ENCODE peak calls at places on chromosomes 3 and 15, in seven cellular contexts. D is mesendoderm, F is IMR-90, K is mesenchymal stem cell, H is neuronal stem cell, I is H1, Z is trophoblast cell. J is an unnamed sample.

GRCh38 chr3:111915905-111916304 is 56.8 kb downstream of the PHLDB2 start:
- DNase-seq in I (no peak), K (no peak), H (no peak), D (peak), Z (peak), F (no peak), J (no peak)

GRCh38 chr3:71726106-71726505 is 904 bp upstream of the EIF4E3 start:
- DNase-seq in I (no peak), H (no peak), Z (peak), D (no peak), K (no peak), F (no peak), J (no peak)

GRCh38 chr3:69426905-69427304 is 41.0 kb upstream of the FRMD4B start:
- DNase-seq in Z (no peak), I (no peak), F (no peak), H (no peak), K (no peak), D (no peak), J (no peak)

GRCh38 chr15:22968356-22968755 is 11.8 kb downstream of the CYFIP1 start:
- DNase-seq in K (peak), Z (no peak), H (no peak), I (no peak), D (no peak), F (peak), J (no peak)

GRCh38 chr3:33167284-33167683 is 51.3 kb downstream of the SUSD5 start:
- DNase-seq in D (no peak), H (no peak), K (no peak), F (no peak), Z (no peak), I (no peak), J (no peak)

GRCh38 chr3:153599685-153600084 is 437.7 kb downstream of the RAP2B start:
- DNase-seq in K (peak), I (no peak), Z (peak), H (no peak), F (peak), D (no peak), J (no peak)

GRCh38 chr3:25527796-25528195 is 99.7 kb downstream of the RARB start:
- DNase-seq in F (no peak), K (no peak), D (no peak), I (no peak), H (peak), Z (no peak), J (no peak)

GRCh38 chr3:26280517-26280916 is 342.1 kb upstream of the LRRC3B start:
- DNase-seq in F (no peak), I (no peak), K (no peak), D (peak), Z (no peak), H (no peak), J (no peak)

GRCh38 chr3:103057477-103057876 is 622.7 kb downstream of the ZPLD1 start:
- DNase-seq in K (no peak), H (no peak), I (no peak), D (no peak), F (no peak), Z (no peak), J (no peak)

GRCh38 chr15:88166330-88166993 is 90.1 kb downstream of the NTRK3 start:
- DNase-seq in K (peak), I (peak), D (peak), F (no peak), Z (peak), H (peak), J (peak)

GRCh38 chr3:98893740-98894139 is 7.8 kb downstream of the DCBLD2 start:
- DNase-seq in I (no peak), H (no peak), Z (no peak), K (peak), D (peak), F (peak), J (no peak)

GRCh38 chr3:47781685-47782537 is at the start of gene SMARCC1:
- DNase-seq in H (peak), F (peak), Z (peak), D (peak), K (peak), I (peak), J (peak)

GRCh38 chr3:47781326-47781684 is 388 bp downstream of the SMARCC1 start:
- DNase-seq in D (peak), I (peak), Z (peak), K (peak), F (no peak), H (peak), J (peak)

GRCh38 chr3:47778746-47779145 is 2.9 kb downstream of the SMARCC1 start:
- DNase-seq in I (no peak), F (no peak), K (no peak), Z (no peak), D (no peak), H (no peak), J (no peak)

GRCh38 chr3:47782538-47783308 is 1.0 kb upstream of the SMARCC1 start:
- DNase-seq in Z (peak), H (no peak), F (no peak), K (no peak), I (no peak), D (no peak), J (no peak)

GRCh38 chr3:47780727-47781325 is 867 bp downstream of the SMARCC1 start:
- DNase-seq in K (peak), I (no peak), D (no peak), H (peak), Z (no peak), F (peak), J (no peak)
- H3K9ac ChIP-seq in K (peak), I (peak), D (peak), H (peak), Z (peak), F (peak), J (peak)

GRCh38 chr3:191301982-191302381 is 27.2 kb upstream of the CCDC50 start:
- DNase-seq in H (no peak), K (no peak), D (peak), F (no peak), I (no peak), Z (no peak), J (peak)

GRCh38 chr3:191302451-191302850 is 26.7 kb upstream of the CCDC50 start:
- DNase-seq in F (no peak), K (no peak), I (no peak), H (no peak), Z (no peak), D (no peak), J (no peak)

GRCh38 chr3:191300422-191300821 is 28.8 kb upstream of the CCDC50 start:
- DNase-seq in K (no peak), D (no peak), I (no peak), Z (no peak), H (no peak), F (no peak), J (no peak)

GRCh38 chr3:191303596-191303995 is 25.6 kb upstream of the CCDC50 start:
- DNase-seq in D (no peak), Z (peak), H (no peak), I (no peak), K (peak), F (no peak), J (no peak)

GRCh38 chr3:191301017-191301416 is 28.2 kb upstream of the CCDC50 start:
- DNase-seq in K (no peak), I (no peak), F (no peak), Z (no peak), D (no peak), H (no peak), J (no peak)
- H3K4ac ChIP-seq in K (no peak), I (no peak), F (no peak), Z (no peak), D (no peak), H (no peak), J (no peak)

GRCh38 chr3:24519368-24520100 is 24.9 kb upstream of the THRB start:
- DNase-seq in D (peak), F (no peak), H (no peak), K (peak), Z (peak), I (no peak), J (peak)
- H3K9ac ChIP-seq in D (no peak), F (no peak), H (no peak), K (no peak), Z (no peak), I (no peak), J (no peak)

GRCh38 chr3:177174607-177175006 is 22.7 kb downstream of the TBL1XR1 start:
- DNase-seq in K (no peak), D (no peak), Z (no peak), F (no peak), I (no peak), H (no peak), J (no peak)
- H3K4ac ChIP-seq in K (no peak), D (no peak), Z (peak), F (no peak), I (no peak), H (no peak), J (no peak)

GRCh38 chr3:171535133-171535532 is 74.9 kb upstream of the TNIK start:
- DNase-seq in D (no peak), F (no peak), Z (no peak), I (no peak), K (no peak), H (no peak), J (no peak)

GRCh38 chr3:171532294-171532693 is 72.1 kb upstream of the TNIK start:
- DNase-seq in Z (no peak), H (no peak), K (no peak), I (no peak), D (no peak), F (no peak), J (no peak)

GRCh38 chr3:171528102-171528501 is 67.9 kb upstream of the TNIK start:
- DNase-seq in D (no peak), Z (no peak), I (no peak), K (peak), F (peak), H (no peak), J (no peak)

GRCh38 chr3:171535799-171536198 is 75.6 kb upstream of the TNIK start:
- DNase-seq in I (no peak), D (no peak), F (no peak), Z (no peak), K (no peak), H (no peak), J (no peak)

DNA sequence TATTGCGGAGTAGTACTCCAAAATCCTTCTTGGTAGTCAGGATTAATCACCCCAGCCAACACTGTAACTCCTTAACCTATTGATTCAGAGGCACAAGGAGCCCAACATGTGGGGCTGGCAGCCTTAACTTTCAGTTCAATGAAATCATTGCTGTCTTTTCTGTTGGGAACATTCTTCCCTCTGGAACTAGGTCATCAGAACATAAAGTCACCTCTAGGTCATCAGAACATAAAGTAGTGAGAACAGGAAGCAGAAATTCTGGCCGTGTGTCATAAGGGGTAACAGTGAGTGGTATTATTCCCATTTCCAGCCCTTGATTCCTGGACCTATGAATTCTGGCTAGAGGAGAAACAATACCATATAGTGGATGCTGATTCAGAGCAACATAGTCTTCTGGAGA is 71.5 kb upstream of the TNIK start:
- DNase-seq in I (no peak), Z (no peak), K (no peak), D (no peak), H (no peak), F (no peak), J (no peak)
- H3K9ac ChIP-seq in I (no peak), Z (no peak), K (no peak), D (no peak), H (no peak), F (no peak), J (no peak)

DNA sequence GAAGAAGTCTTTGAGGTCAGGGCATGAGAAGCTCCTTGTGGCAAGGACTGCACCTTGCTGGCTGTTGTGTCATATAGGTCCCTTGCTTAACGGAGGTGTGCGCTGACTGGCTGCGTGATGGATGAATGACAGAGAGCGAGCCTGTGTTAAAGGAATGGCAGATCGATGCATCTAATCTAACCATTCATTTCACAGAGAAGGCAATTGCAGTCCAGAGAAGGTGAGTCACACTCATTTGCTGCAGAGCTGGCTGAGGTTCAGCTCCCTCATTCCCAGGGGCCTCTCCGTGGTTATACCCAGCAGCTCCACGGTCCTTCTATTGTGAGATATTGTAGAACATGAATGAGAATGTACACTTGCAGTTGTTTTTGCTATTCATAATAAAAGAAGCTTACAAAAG is 289.3 kb downstream of the EPHB1 start:
- DNase-seq in H (no peak), I (no peak), F (no peak), D (no peak), Z (no peak), K (no peak), J (no peak)
- H3K4ac ChIP-seq in H (no peak), I (no peak), F (no peak), D (no peak), Z (no peak), K (no peak), J (no peak)

GRCh38 chr3:100210777-100211145 is 50.0 kb upstream of the TBC1D23 start:
- DNase-seq in F (peak), Z (peak), H (no peak), K (peak), I (no peak), D (peak), J (peak)
- H3K9ac ChIP-seq in F (peak), Z (no peak), H (no peak), K (peak), I (no peak), D (no peak), J (no peak)

GRCh38 chr3:40581166-40581565 is 56.4 kb downstream of the ZNF621 start:
- DNase-seq in H (no peak), F (no peak), D (no peak), I (no peak), K (no peak), Z (no peak), J (no peak)
- H3K4ac ChIP-seq in H (no peak), F (no peak), D (no peak), I (no peak), K (no peak), Z (no peak), J (no peak)

GRCh38 chr3:188590556-188590955 is 436.6 kb downstream of the LPP start:
- DNase-seq in F (no peak), K (peak), I (no peak), D (no peak), Z (no peak), H (no peak), J (no peak)
- H3K9ac ChIP-seq in F (no peak), K (no peak), I (no peak), D (no peak), Z (no peak), H (no peak), J (no peak)